ENCODE peak calls at places on chromosomes 3 and 15, in ten cellular contexts. Q, J, N, B, F, V, A, E, T and Y are unnamed samples.

GRCh38 chr3:4750306-4751056 is 228.8 kb upstream of the BHLHE40 start:
- DNase-seq in Q (no peak), J (no peak), N (peak; percentile 32), B (no peak), F (peak; percentile 81), V (peak; percentile 53), A (no peak), E (no peak), T (no peak), Y (no peak)

GRCh38 chr15:65426216-65426853 is 3.6 kb upstream of the IGDCC4 start:
- DNase-seq in Q (no peak), J (no peak), N (no peak), B (no peak), F (peak; percentile 54), V (no peak), A (no peak), E (no peak), T (no peak), Y (no peak)

GRCh38 chr3:5427938-5428337 is 240.4 kb downstream of the EDEM1 start:
- DNase-seq in Q (no peak), J (no peak), N (no peak), B (no peak), F (no peak), V (no peak), A (no peak), E (no peak), T (no peak), Y (no peak)

GRCh38 chr3:177824190-177824786 is 627.0 kb upstream of the TBL1XR1 start:
- DNase-seq in Q (no peak), J (no peak), N (no peak), B (peak; percentile 79), F (peak; percentile 89), V (no peak), A (no peak), E (peak; percentile 78), T (no peak), Y (peak; percentile 68)

GRCh38 chr3:133489466-133490085 is 83.9 kb upstream of the CDV3 start:
- DNase-seq in Q (no peak), J (no peak), N (no peak), B (no peak), F (no peak), V (no peak), A (no peak), E (no peak), T (no peak), Y (no peak)

GRCh38 chr15:91099616-91100560 is at the start of gene SV2B:
- DNase-seq in Q (no peak), J (no peak), N (peak; percentile 53), B (peak; percentile 48), F (no peak), V (peak; percentile 73), A (peak; percentile 41), E (no peak), T (no peak), Y (peak; percentile 59)

GRCh38 chr3:190044142-190044541 is 76.6 kb downstream of the P3H2 start:
- DNase-seq in Q (no peak), J (no peak), N (no peak), B (no peak), F (no peak), V (no peak), A (no peak), E (no peak), T (no peak), Y (no peak)

GRCh38 chr3:194730369-194730768 is 44.7 kb downstream of the FAM43A start:
- DNase-seq in Q (no peak), J (peak; percentile 58), N (no peak), B (no peak), F (no peak), V (no peak), A (no peak), E (no peak), T (no peak), Y (peak; percentile 74)

GRCh38 chr3:13500133-13500885 is 20.2 kb downstream of the HDAC11 start:
- DNase-seq in Q (no peak), J (peak; percentile 40), N (peak; percentile 64), B (no peak), F (no peak), V (peak; percentile 76), A (no peak), E (peak; percentile 64), T (no peak), Y (peak; percentile 54)

GRCh38 chr15:86337071-86337470 is 257.4 kb downstream of the AGBL1 start:
- DNase-seq in Q (no peak), J (no peak), N (no peak), B (no peak), F (no peak), V (no peak), A (no peak), E (no peak), T (no peak), Y (no peak)

GRCh38 chr3:71984843-71985594 is 200.1 kb upstream of the PROK2 start:
- DNase-seq in Q (no peak), J (no peak), N (no peak), B (no peak), F (no peak), V (peak; percentile 47), A (no peak), E (no peak), T (peak; percentile 95), Y (no peak)

GRCh38 chr3:8201886-8202285 is 299.7 kb upstream of the LMCD1 start:
- DNase-seq in Q (no peak), J (no peak), N (no peak), B (no peak), F (no peak), V (no peak), A (no peak), E (no peak), T (no peak), Y (no peak)

GRCh38 chr15:24627443-24627842 is 48.1 kb upstream of the NPAP1 start:
- DNase-seq in Q (no peak), J (no peak), N (no peak), B (no peak), F (no peak), V (no peak), A (no peak), E (no peak), T (no peak), Y (no peak)

GRCh38 chr3:41274944-41275668 is 75.8 kb downstream of the CTNNB1 start:
- DNase-seq in Q (peak; percentile 5), J (no peak), N (no peak), B (peak; percentile 76), F (no peak), V (no peak), A (no peak), E (no peak), T (no peak), Y (peak; percentile 20)

GRCh38 chr3:125148836-125149235 is 63.7 kb downstream of the SLC12A8 start:
- DNase-seq in Q (no peak), J (peak; percentile 75), N (no peak), B (no peak), F (peak; percentile 68), V (no peak), A (no peak), E (peak; percentile 74), T (no peak), Y (no peak)

GRCh38 chr3:182046365-182046764 is 334.6 kb downstream of the SOX2 start:
- DNase-seq in Q (no peak), J (no peak), N (no peak), B (no peak), F (no peak), V (no peak), A (no peak), E (no peak), T (no peak), Y (no peak)

GRCh38 chr3:182050932-182051331 is 339.2 kb downstream of the SOX2 start:
- DNase-seq in Q (no peak), J (no peak), N (no peak), B (no peak), F (no peak), V (no peak), A (no peak), E (no peak), T (no peak), Y (no peak)

DNA sequence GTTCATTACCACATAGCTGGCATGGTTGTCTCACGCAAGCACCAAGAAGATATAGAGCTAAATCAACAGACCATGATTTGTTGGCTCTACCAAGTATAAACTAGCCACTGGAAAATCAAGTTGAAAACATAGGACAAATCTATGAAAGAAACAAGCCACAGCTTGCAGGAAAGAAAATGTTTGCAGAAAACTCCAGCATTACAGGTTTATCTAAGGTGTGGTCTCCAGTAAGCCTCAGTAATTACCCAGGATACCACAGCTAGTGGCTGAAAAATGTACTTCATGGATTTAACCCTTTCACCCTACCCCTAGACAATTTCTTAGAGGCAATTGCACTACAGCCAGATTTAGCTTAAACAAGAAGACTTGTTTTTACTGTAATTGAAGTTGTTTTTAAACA is 340.6 kb downstream of the SOX2 start:
- DNase-seq in Q (no peak), J (no peak), N (no peak), B (no peak), F (no peak), V (no peak), A (no peak), E (no peak), T (no peak), Y (no peak)
- TF ChIP-seq CTCF in Q (no peak), J (no peak), N (no peak), B (no peak), F (no peak), V (no peak), A (no peak), E (no peak), T (no peak), Y (no peak)

GRCh38 chr15:58758141-58758540 is 8.6 kb upstream of the ADAM10 start:
- DNase-seq in Q (no peak), J (no peak), N (no peak), B (peak; percentile 47), F (no peak), V (peak; percentile 46), A (no peak), E (no peak), T (no peak), Y (peak; percentile 33)
- TF ChIP-seq CTCF in Q (peak; percentile 49), J (peak; percentile 23), N (no peak), B (peak; percentile 53), F (no peak), V (peak; percentile 25), A (no peak), E (no peak), T (peak; percentile 41), Y (no peak)

GRCh38 chr3:58135712-58136543 is 74.8 kb downstream of the DNASE1L3 start:
- DNase-seq in Q (no peak), J (no peak), N (no peak), B (no peak), F (no peak), V (no peak), A (no peak), E (no peak), T (no peak), Y (no peak)
- TF ChIP-seq CTCF in Q (peak; percentile 43), J (peak; percentile 16), N (peak; percentile 46), B (peak; percentile 26), F (peak; percentile 43), V (no peak), A (peak; percentile 46), E (no peak), T (peak; percentile 30), Y (no peak)

GRCh38 chr3:57911588-57911987 is 96.6 kb upstream of the FLNB start:
- DNase-seq in Q (no peak), J (no peak), N (no peak), B (no peak), F (no peak), V (no peak), A (no peak), E (no peak), T (no peak), Y (no peak)

GRCh38 chr3:57910988-57911387 is 97.2 kb upstream of the FLNB start:
- DNase-seq in Q (no peak), J (no peak), N (peak; percentile 22), B (peak; percentile 41), F (no peak), V (no peak), A (no peak), E (no peak), T (no peak), Y (peak; percentile 47)
- TF ChIP-seq CTCF in Q (peak; percentile 59), J (peak; percentile 17), N (peak; percentile 43), B (peak; percentile 45), F (no peak), V (no peak), A (peak; percentile 42), E (peak; percentile 26), T (peak; percentile 43), Y (peak; percentile 30)